ENCODE peak calls at places on chromosomes 4 and X, in five cellular contexts. A, Q, P, Z and T are unnamed samples.

GRCh38 chr4:78510681-78511080 is 40.9 kb upstream of the ANXA3 start:
- DNase-seq in P (no peak), Q (no peak), Z (no peak), A (no peak), T (no peak)

GRCh38 chr4:185912779-185913178 is 100.8 kb upstream of the SORBS2 start:
- DNase-seq in Z (no peak), A (no peak), Q (no peak), P (no peak), T (no peak)

GRCh38 chr4:185222598-185222997 is 13.2 kb downstream of the SNX25 start:
- DNase-seq in P (no peak), Z (no peak), Q (no peak), A (no peak), T (no peak)

GRCh38 chr4:186727977-186728519 is 4.4 kb upstream of the FAT1 start:
- DNase-seq in P (no peak), A (no peak), Q (peak), Z (no peak), T (no peak)

GRCh38 chr4:38802561-38803355 is 1.8 kb downstream of the TLR1 start:
- DNase-seq in A (no peak), P (no peak), Q (no peak), Z (no peak), T (no peak)

GRCh38 chr4:108210989-108211725 is 42.4 kb upstream of the LEF1 start:
- DNase-seq in Z (no peak), P (no peak), Q (no peak), A (no peak), T (no peak)

GRCh38 chr4:151438154-151438553 is 29.2 kb downstream of the FHIP1A start:
- DNase-seq in Z (no peak), A (no peak), P (no peak), Q (no peak), T (no peak)

GRCh38 chr4:2791518-2792395 is 1.1 kb upstream of the SH3BP2 start:
- DNase-seq in P (no peak), Z (peak), A (no peak), Q (no peak), T (peak)

GRCh38 chr4:177713454-177713853 is 271.2 kb upstream of the AGA start:
- DNase-seq in Z (no peak), A (no peak), P (no peak), Q (no peak), T (no peak)

GRCh38 chr4:8599091-8599460 is 6.5 kb downstream of the CPZ start:
- DNase-seq in Z (no peak), Q (no peak), A (no peak), P (no peak), T (no peak)

GRCh38 chr4:128916832-128917231 is 107.3 kb downstream of the JADE1 start:
- DNase-seq in P (no peak), Z (peak), A (no peak), Q (no peak), T (no peak)

GRCh38 chr4:125357675-125358074 is 42.9 kb downstream of the FAT4 start:
- DNase-seq in Z (no peak), Q (no peak), P (no peak), A (no peak), T (no peak)

GRCh38 chr4:152919826-152920225 is 16.3 kb upstream of the FHDC1 start:
- DNase-seq in P (no peak), Z (no peak), A (no peak), Q (no peak), T (no peak)

GRCh38 chrX:12322031-12322430 is 183.8 kb downstream of the FRMPD4 start:
- DNase-seq in Z (no peak), P (no peak), A (no peak), Q (no peak), T (no peak)

GRCh38 chr4:7073526-7074390 is 5.9 kb upstream of the GRPEL1 start:
- DNase-seq in Z (no peak), A (peak), Q (no peak), P (no peak), T (no peak)

GRCh38 chrX:134626434-134626833 is 31.8 kb downstream of the PLAC1 start:
- DNase-seq in Z (no peak), A (no peak), P (no peak), Q (no peak), T (no peak)

GRCh38 chr4:161530710-161531109 is 633.1 kb downstream of the FSTL5 start:
- DNase-seq in Q (no peak), Z (no peak), P (no peak), A (no peak), T (no peak)

GRCh38 chr4:112514079-112514448 is 1.9 kb downstream of the NEUROG2 start:
- DNase-seq in Q (no peak), Z (no peak), A (no peak), P (no peak), T (no peak)

GRCh38 chrX:47264507-47265173 is 31.8 kb downstream of the USP11 start:
- DNase-seq in Q (no peak), A (peak), Z (no peak), P (no peak), T (no peak)

GRCh38 chr4:40916880-40917279 is 167.1 kb downstream of the NSUN7 start:
- DNase-seq in P (no peak), Q (no peak), Z (peak), A (peak), T (no peak)

GRCh38 chr4:119207051-119207450 is 5.5 kb upstream of the USP53 start:
- DNase-seq in P (no peak), Q (no peak), Z (no peak), A (no peak), T (no peak)

GRCh38 chr4:100098011-100098545 is 92.2 kb downstream of the DDIT4L start:
- DNase-seq in Q (no peak), A (no peak), Z (no peak), P (no peak), T (no peak)

GRCh38 chr4:140238353-140239041 is 84.5 kb upstream of the MAML3 start:
- DNase-seq in A (no peak), P (peak), Q (peak), Z (peak), T (peak)

GRCh38 chr4:6500481-6501135 is 28.2 kb upstream of the PPP2R2C start:
- DNase-seq in Q (peak), Z (no peak), P (no peak), A (no peak), T (no peak)

GRCh38 chr4:68342139-68342538 is 7.8 kb downstream of the YTHDC1 start:
- DNase-seq in P (no peak), A (peak), Q (no peak), Z (no peak), T (no peak)

GRCh38 chr4:147994491-147995385 is 262.9 kb downstream of the ARHGAP10 start:
- DNase-seq in P (no peak), Z (no peak), Q (no peak), A (no peak), T (no peak)

GRCh38 chr4:72896515-72896914 is 173.0 kb downstream of the COX18 start:
- DNase-seq in P (no peak), Q (no peak), Z (no peak), A (no peak), T (no peak)

GRCh38 chr4:7074423-7074822 is 6.6 kb upstream of the GRPEL1 start:
- DNase-seq in A (no peak), Z (no peak), Q (no peak), P (no peak), T (no peak)

GRCh38 chrX:71096702-71097032 is 1.0 kb downstream of the FOXO4 start:
- DNase-seq in Z (no peak), P (no peak), Q (no peak), A (no peak), T (no peak)

GRCh38 chrX:71098302-71098701 is 2.7 kb downstream of the FOXO4 start:
- DNase-seq in Q (no peak), P (peak), Z (peak), A (peak), T (peak)

GRCh38 chrX:71095033-71095432 is 618 bp upstream of the FOXO4 start:
- DNase-seq in Q (no peak), P (no peak), Z (no peak), A (no peak), T (no peak)

GRCh38 chrX:71095971-71096701 is 485 bp downstream of the FOXO4 start:
- DNase-seq in Z (peak), Q (no peak), P (no peak), A (peak), T (no peak)

GRCh38 chrX:71095555-71095970 is at the start of gene FOXO4:
- DNase-seq in Q (peak), P (peak), Z (peak), A (peak), T (peak)
- TF ChIP-seq POLR2A in Q (no peak), P (no peak), Z (no peak), A (peak), T (no peak)

GRCh38 chrX:148037020-148037419 is 55.9 kb downstream of the FMR1NB start:
- DNase-seq in Q (no peak), P (no peak), Z (no peak), A (no peak), T (no peak)
- TF ChIP-seq POLR2A in Q (no peak), P (no peak), Z (no peak), A (no peak), T (no peak)

GRCh38 chrX:71282514-71283408 is 674 bp upstream of the NONO start:
- DNase-seq in P (no peak), Q (no peak), A (peak), Z (no peak), T (no peak)
- TF ChIP-seq POLR2A in P (no peak), Q (no peak), A (peak), Z (no peak), T (no peak)

DNA sequence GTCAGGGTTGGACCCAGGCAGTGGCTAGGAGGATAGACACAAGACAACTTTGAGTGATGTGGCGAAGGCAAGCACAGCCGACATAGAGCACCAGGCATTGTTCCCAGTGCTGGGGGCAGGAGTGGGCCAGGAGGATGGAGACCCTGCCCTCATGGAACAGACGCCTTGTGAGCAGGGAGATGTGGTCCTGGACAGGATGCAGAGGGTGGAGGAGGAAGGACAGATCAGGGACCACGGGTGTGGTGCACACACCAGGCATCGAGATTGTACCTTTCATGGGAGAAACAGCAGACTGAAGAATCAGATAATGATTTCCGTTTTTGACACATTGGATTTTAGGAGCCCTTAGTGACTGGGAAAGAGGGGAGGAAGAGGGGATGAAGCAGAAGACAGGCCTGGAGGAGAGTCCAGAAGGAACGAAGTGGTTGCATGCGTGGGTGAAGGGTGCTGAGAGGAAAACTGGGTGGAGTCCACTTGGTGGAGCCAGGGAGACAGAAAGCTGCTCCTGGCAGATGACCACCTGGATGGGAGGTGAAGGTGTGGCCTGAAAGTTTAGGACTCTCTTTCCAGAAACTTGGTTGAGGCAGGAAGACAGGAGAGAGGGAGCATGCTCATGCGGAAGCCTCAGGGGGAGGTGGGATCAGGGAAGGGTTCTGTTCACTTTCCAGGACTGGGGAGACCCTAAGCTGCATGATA is 27.9 kb upstream of the MAP3K15 start:
- DNase-seq in A (no peak), Q (no peak), Z (no peak), P (no peak), T (no peak)
- TF ChIP-seq POLR2A in A (no peak), Q (no peak), Z (no peak), P (no peak), T (no peak)

DNA sequence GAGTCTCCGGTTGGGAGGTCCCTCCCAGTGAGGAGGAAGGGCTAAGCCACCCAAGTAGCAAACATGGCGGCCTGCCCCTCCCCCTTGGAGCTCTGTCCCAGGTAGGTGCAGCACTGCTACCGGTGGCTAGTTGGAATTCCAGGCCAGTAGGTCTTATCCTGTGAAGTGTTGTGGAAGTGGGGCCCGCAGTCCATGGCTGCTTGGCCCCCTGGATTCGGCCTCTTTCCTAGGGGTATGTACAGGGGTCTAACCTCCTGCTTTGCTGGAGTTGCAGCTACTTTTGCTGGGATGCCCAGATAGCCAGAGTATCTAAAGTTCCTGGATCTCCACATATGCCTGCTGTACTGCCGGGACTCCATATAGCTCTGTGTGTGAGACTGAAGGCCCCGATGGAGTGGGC is 9.9 kb upstream of the TMSB15C start:
- DNase-seq in Q (no peak), A (no peak), Z (no peak), P (no peak), T (no peak)
- TF ChIP-seq POLR2A in Q (no peak), A (no peak), Z (no peak), P (no peak), T (no peak)

GRCh38 chr4:105158837-105159236 is 12.2 kb downstream of the TET2 start:
- DNase-seq in P (no peak), A (no peak), Q (no peak), Z (no peak), T (peak)

GRCh38 chr4:105162123-105162796 is 15.6 kb downstream of the TET2 start:
- DNase-seq in Z (no peak), Q (no peak), P (no peak), A (no peak), T (no peak)

GRCh38 chr4:105166066-105166465 is 19.4 kb downstream of the TET2 start:
- DNase-seq in A (no peak), P (no peak), Q (no peak), Z (no peak), T (no peak)

DNA sequence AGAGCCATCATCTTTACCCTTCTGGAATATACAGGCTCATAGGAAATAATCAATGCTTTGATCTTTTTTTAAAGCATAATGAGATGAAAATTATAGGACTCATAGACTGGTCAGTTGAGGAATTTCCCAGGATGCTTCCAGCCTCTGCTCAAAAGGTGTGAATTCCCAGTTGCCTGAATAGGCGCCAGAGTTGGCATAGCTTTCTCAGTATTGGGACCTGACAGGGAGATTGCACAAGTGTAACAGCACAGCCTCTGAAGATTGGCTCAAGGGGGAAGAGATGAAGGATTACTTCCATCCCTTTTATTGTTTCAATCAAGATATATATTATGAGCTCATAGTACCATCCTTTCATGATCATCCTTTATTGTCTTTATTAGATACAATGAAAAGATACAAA is 17.9 kb downstream of the TET2 start:
- DNase-seq in A (no peak), Z (no peak), P (no peak), Q (no peak), T (no peak)
- TF ChIP-seq POLR2A in A (no peak), Z (no peak), P (no peak), Q (no peak), T (no peak)

GRCh38 chrX:77785400-77785745 is 643 bp downstream of the ATRX start:
- DNase-seq in P (no peak), Z (peak), A (peak), Q (no peak), T (no peak)

GRCh38 chrX:77788050-77788449 is 2.0 kb upstream of the ATRX start:
- DNase-seq in Z (no peak), A (peak), P (no peak), Q (no peak), T (peak)

DNA sequence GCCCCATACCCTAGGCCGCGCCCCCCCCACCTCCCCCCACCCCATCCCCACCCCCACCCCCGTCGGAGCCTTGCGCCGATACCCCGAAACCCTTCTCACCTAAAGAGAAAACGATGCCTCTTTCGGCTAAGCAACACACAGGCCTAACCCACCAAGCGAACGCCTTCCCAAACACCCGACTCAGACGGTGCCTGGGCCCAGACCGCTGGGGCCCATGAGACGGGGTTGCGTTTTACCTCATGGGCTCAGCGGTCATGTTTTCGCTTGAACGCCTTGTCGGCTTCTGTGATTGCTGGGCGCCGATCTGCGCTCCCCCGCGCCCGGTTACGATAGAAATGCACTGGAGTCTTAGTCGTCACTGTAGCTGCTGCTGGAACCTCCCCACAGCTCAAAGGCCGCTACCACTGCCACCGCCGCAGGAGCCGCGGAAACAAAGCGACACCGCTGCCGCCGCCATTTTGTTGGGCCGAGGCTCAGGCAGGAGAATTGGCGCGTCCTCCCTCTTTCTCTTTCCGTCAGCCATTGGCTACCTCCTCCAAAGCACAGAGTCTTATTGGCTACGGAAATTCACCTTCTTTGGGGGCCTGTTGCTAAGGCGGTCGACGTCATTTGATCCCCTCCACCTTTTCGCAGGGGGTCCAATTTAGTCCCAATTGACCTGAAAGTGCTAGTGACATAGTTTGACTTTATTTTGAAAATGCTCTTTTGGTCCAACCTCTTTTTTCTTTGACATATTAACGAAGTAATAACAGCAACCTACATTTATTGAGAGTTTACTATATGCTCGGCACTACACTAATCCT is at the start of gene ATRX:
- DNase-seq in P (peak), Z (peak), A (peak), Q (no peak), T (peak)
- TF ChIP-seq POLR2A in P (no peak), Z (peak), A (peak), Q (no peak), T (peak)

DNA sequence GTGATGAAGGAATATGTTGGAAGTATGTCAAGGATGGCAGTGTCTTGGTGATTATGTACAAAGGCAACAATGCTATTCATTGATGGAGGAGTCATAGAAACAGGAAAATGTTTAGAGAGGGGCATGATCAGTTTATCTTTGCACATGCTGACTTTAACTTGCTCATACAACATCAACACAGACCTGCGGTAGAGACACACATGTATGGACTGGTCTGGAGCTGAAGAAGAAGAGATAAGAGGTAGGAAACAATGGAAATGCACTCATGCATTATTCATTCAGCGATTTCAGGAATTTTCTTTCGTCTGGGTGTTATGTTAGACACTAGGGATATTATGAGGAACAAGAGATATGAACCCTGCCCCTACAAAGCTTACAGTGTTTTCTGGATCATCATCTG is 1252.3 kb upstream of the TENM3 start:
- DNase-seq in Z (no peak), A (no peak), Q (no peak), P (no peak), T (no peak)
- TF ChIP-seq POLR2A in Z (no peak), A (no peak), Q (no peak), P (no peak), T (no peak)

GRCh38 chr4:87865960-87866598 is 33.3 kb downstream of the MEPE start:
- DNase-seq in Q (no peak), Z (no peak), P (no peak), A (no peak), T (no peak)
- TF ChIP-seq POLR2A in Q (no peak), Z (no peak), P (no peak), A (no peak), T (peak)

GRCh38 chrX:155027509-155028066 is 944 bp downstream of the FUNDC2 start:
- DNase-seq in Z (no peak), Q (no peak), P (no peak), A (no peak), T (no peak)
- TF ChIP-seq POLR2A in Z (peak), Q (no peak), P (peak), A (no peak), T (peak)